ENCODE peak calls at places on chromosome 18, in seven cellular contexts. C is stomach, U is ovary, O is HepG2, Y is tibial nerve, L is transverse colon, Z is K562. A is an unnamed sample. For H3K27me3, the result is how much of the 10 kb centered on the place peaks cover.

GRCh38 chr18:24111936-24112335 is 26.9 kb upstream of the CABYR start:
- DNase-seq in C (no peak), U (no peak), O (no peak), Y (no peak), L (no peak), Z (no peak), A (no peak)

GRCh38 chr18:58497845-58498244 is 131.0 kb downstream of the ALPK2 start:
- DNase-seq in C (no peak), U (no peak), O (no peak), Y (no peak), L (no peak), Z (no peak), A (no peak)

GRCh38 chr18:48829443-48830149 is 121.2 kb downstream of the SMAD7 start:
- DNase-seq in C (peak), U (peak), O (no peak), Y (no peak), L (no peak), Z (no peak), A (peak)

GRCh38 chr18:58870130-58870529 is 5.5 kb downstream of the ZNF532 start:
- DNase-seq in C (no peak), U (no peak), O (no peak), Y (no peak), L (no peak), Z (no peak), A (peak)

GRCh38 chr18:9848170-9848854 is 37.5 kb upstream of the TXNDC2 start:
- DNase-seq in C (no peak), U (no peak), O (no peak), Y (no peak), L (no peak), Z (no peak), A (no peak)

GRCh38 chr18:60754413-60754812 is 381.8 kb upstream of the MC4R start:
- DNase-seq in C (no peak), U (no peak), O (no peak), Y (no peak), L (no peak), Z (no peak), A (no peak)

GRCh38 chr18:80022613-80023012 is 11.6 kb upstream of the RBFA start:
- DNase-seq in C (no peak), U (no peak), O (no peak), Y (no peak), L (no peak), Z (no peak), A (no peak)

GRCh38 chr18:58287626-58288289 is 243.7 kb downstream of the NEDD4L start:
- DNase-seq in C (peak), U (no peak), O (peak), Y (no peak), L (peak), Z (no peak), A (no peak)

GRCh38 chr18:72541871-72542690 is 2.1 kb downstream of the CBLN2 start:
- DNase-seq in C (no peak), U (no peak), O (no peak), Y (no peak), L (no peak), Z (no peak), A (no peak)
- H3K27me3 ChIP-seq in C (under half), U (under half), O (under half), Y (half or more), L (half or more), Z (under half), A (half or more)

DNA sequence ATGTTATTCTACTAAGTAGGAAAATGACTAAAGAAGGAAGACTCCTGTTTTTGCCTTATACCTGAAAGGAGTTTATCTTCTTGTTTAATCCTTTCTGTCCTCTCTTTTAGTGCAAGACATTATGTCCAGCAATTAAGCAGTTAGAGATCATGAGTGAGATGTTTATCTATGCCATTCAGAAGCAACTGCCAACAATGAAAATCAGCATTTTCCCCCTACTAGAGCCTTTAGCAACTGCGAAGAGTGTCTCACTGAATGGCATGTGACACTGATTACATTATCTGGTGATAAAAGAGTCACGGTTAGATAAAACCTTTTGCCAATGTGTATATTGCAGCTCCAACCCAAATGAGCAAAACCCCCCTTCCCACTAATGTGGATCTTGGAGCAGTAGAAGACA is 357.7 kb upstream of the SYT4 start:
- DNase-seq in C (no peak), U (no peak), O (no peak), Y (no peak), L (no peak), Z (no peak), A (no peak)
- TF ChIP-seq EP300 in C (no peak), U (no peak), O (no peak), Y (no peak), L (no peak), Z (no peak), A (no peak)

GRCh38 chr18:55452123-55452611 is 135.8 kb downstream of the TCF4 start:
- DNase-seq in C (no peak), U (no peak), O (no peak), Y (peak), L (no peak), Z (no peak), A (no peak)
- TF ChIP-seq POLR2A in C (no peak), U (no peak), O (no peak), Y (no peak), L (no peak), Z (no peak), A (no peak)

GRCh38 chr18:37578182-37578678 is 12.6 kb upstream of the CELF4 start:
- DNase-seq in C (no peak), U (no peak), O (no peak), Y (no peak), L (no peak), Z (no peak), A (no peak)
- H3K27me3 ChIP-seq in C (under half), U (under half), O (under half), Y (under half), L (under half), Z (under half), A (under half)

GRCh38 chr18:8559612-8560011 is 49.6 kb upstream of the RAB12 start:
- DNase-seq in C (no peak), U (no peak), O (no peak), Y (no peak), L (no peak), Z (no peak), A (no peak)
- TF ChIP-seq EP300 in C (no peak), U (no peak), O (no peak), Y (no peak), L (no peak), Z (no peak), A (no peak)

DNA sequence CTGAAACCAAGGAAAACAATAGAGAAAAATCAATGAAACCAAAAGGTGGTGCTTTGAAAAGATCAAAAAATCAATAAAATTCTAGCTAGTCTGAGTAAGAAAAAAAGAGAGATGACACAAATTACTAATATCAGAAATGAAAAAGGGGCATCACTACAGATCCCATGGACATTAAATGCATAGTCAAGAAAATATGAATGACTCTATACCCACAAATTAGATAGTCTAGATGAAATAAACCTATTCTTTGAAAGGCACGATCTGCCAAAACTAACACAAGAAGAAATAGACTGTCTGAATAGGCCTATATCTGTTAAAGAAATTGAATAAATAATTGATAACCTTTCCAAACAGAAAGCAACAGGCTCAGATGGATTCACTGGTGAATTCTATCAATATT is 15.2 kb upstream of the DSG3 start:
- DNase-seq in C (no peak), U (no peak), O (no peak), Y (no peak), L (no peak), Z (no peak), A (no peak)
- TF ChIP-seq POLR2A in C (no peak), U (no peak), O (no peak), Y (no peak), L (no peak), Z (no peak), A (no peak)

GRCh38 chr18:8657873-8658521 is 47.4 kb upstream of the MTCL1 start:
- DNase-seq in C (no peak), U (peak), O (no peak), Y (no peak), L (no peak), Z (no peak), A (no peak)

GRCh38 chr18:8657050-8657820 is 48.0 kb downstream of the RAB12 start:
- DNase-seq in C (no peak), U (no peak), O (no peak), Y (no peak), L (no peak), Z (no peak), A (no peak)

GRCh38 chr18:8654482-8655451 is 45.5 kb downstream of the RAB12 start:
- DNase-seq in C (no peak), U (no peak), O (no peak), Y (no peak), L (no peak), Z (peak), A (no peak)

GRCh38 chr18:8658858-8659485 is 46.4 kb upstream of the MTCL1 start:
- DNase-seq in C (no peak), U (no peak), O (no peak), Y (no peak), L (no peak), Z (no peak), A (no peak)

GRCh38 chr18:8656226-8656625 is 47.0 kb downstream of the RAB12 start:
- DNase-seq in C (no peak), U (no peak), O (no peak), Y (no peak), L (no peak), Z (no peak), A (no peak)
- H3K27me3 ChIP-seq in C (under half), U (under half), O (under half), Y (under half), L (under half), Z (under half), A (under half)

GRCh38 chr18:38115201-38115600 is 549.6 kb upstream of the CELF4 start:
- DNase-seq in C (no peak), U (no peak), O (no peak), Y (no peak), L (no peak), Z (no peak), A (no peak)
- TF ChIP-seq EP300 in C (no peak), U (no peak), O (no peak), Y (no peak), L (no peak), Z (no peak), A (no peak)

GRCh38 chr18:36129300-36130038 is at the start of the genes ELP2 and SLC39A6:
- DNase-seq in C (peak), U (peak), O (peak), Y (peak), L (peak), Z (peak), A (peak)
- TF ChIP-seq POLR2A in C (peak), U (peak), O (peak), Y (peak), L (peak), Z (peak), A (peak)

DNA sequence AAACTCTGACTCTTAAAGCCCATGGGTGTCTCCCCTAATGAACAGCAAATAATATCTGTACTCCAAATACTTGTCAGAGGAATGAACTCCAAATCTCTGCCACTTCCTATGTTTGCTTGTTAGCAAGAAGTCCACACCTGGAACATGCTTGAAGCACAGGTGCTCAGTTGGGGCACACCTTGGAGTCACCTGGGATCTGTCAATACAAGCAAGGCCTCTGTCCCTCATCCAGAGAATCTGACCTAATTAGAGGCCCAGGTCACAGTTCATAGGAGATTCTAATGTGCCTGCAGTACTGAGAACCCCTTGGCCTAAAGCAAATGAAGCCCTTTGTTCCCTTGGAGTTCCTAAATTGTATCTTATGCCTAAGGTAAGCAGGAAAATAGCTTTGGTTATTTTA is 113.6 kb downstream of the PIEZO2 start:
- DNase-seq in C (no peak), U (no peak), O (no peak), Y (no peak), L (no peak), Z (no peak), A (no peak)
- H3K27me3 ChIP-seq in C (under half), U (under half), O (under half), Y (under half), L (under half), Z (under half), A (under half)

A was measured in sigmoid colon.